ENCODE peak calls at places on chromosome 19, in six cellular contexts. K is astrocyte of the spinal cord, T is kidney epithelial cell, M is AG04450, F is cardiac muscle cell, O is tibial nerve. J is an unnamed sample.

GRCh38 chr19:16355293-16356043 is 30.8 kb downstream of the KLF2 start:
- DNase-seq in K (no peak), T (no peak), M (no peak), F (no peak), O (no peak), J (peak; percentile 85)

GRCh38 chr19:17948967-17949930 is 16.4 kb downstream of the CCDC124 start:
- DNase-seq in K (no peak), T (no peak), M (no peak), F (no peak), O (no peak), J (peak; percentile 78)

GRCh38 chr19:43432866-43433673 is 18.4 kb downstream of the TEX101 start:
- DNase-seq in K (peak; percentile 47), T (no peak), M (no peak), F (peak; percentile 72), O (peak; percentile 40), J (peak; percentile 75)

GRCh38 chr19:34171539-34171876 is 796 bp upstream of the LSM14A start:
- DNase-seq in K (peak; percentile 64), T (no peak), M (peak; percentile 74), F (no peak), O (no peak), J (no peak)

GRCh38 chr19:18364826-18365528 is 21.0 kb upstream of the GDF15 start:
- DNase-seq in K (peak; percentile 99), T (peak; percentile 100), M (peak; percentile 97), F (peak; percentile 45), O (peak; percentile 75), J (no peak)

GRCh38 chr19:34904846-34905527 is 21.7 kb upstream of the ZNF30 start:
- DNase-seq in K (no peak), T (no peak), M (no peak), F (peak; percentile 0), O (no peak), J (no peak)

GRCh38 chr19:42325896-42326771 is 699 bp downstream of the MEGF8 start:
- DNase-seq in K (no peak), T (no peak), M (no peak), F (peak; percentile 46), O (no peak), J (peak; percentile 86)

GRCh38 chr19:6739884-6740588 is 556 bp downstream of the TRIP10 start:
- DNase-seq in K (peak; percentile 15), T (no peak), M (no peak), F (peak; percentile 75), O (no peak), J (peak; percentile 82)

GRCh38 chr19:19866599-19867248 is 1.0 kb downstream of the ZNF253 start:
- DNase-seq in K (no peak), T (no peak), M (no peak), F (peak; percentile 73), O (no peak), J (peak; percentile 78)

GRCh38 chr19:9061879-9062278 is 25.0 kb upstream of the OR1M1 start:
- DNase-seq in K (no peak), T (no peak), M (no peak), F (no peak), O (no peak), J (no peak)

GRCh38 chr19:18886972-18887371 is 9.0 kb downstream of the CERS1 start:
- DNase-seq in K (no peak), T (no peak), M (no peak), F (no peak), O (no peak), J (no peak)

GRCh38 chr19:1446713-1447564 is 3.0 kb upstream of the APC2 start:
- DNase-seq in K (no peak), T (no peak), M (no peak), F (peak; percentile 71), O (no peak), J (no peak)

GRCh38 chr19:55189424-55189823 is 9.3 kb upstream of the SYT5 start:
- DNase-seq in K (peak; percentile 91), T (peak; percentile 65), M (peak; percentile 73), F (no peak), O (no peak), J (no peak)

GRCh38 chr19:14063100-14063499 is 1.2 kb upstream of the PALM3 start:
- DNase-seq in K (no peak), T (no peak), M (no peak), F (no peak), O (no peak), J (no peak)

GRCh38 chr19:48244289-48244688 is 11.4 kb downstream of the CARD8 start:
- DNase-seq in K (peak; percentile 4), T (no peak), M (no peak), F (no peak), O (no peak), J (no peak)

GRCh38 chr19:56543776-56544175 is 5.0 kb downstream of the ZFP28 start:
- DNase-seq in K (no peak), T (no peak), M (no peak), F (no peak), O (no peak), J (no peak)

GRCh38 chr19:56538761-56539263 is at the start of gene ZFP28:
- DNase-seq in K (no peak), T (no peak), M (no peak), F (no peak), O (peak; percentile 62), J (peak; percentile 94)

GRCh38 chr19:56537442-56537841 is 1.3 kb upstream of the ZFP28 start:
- DNase-seq in K (no peak), T (no peak), M (no peak), F (no peak), O (no peak), J (no peak)

GRCh38 chr19:56538254-56538760 is 441 bp upstream of the ZFP28 start:
- DNase-seq in K (peak; percentile 94), T (peak; percentile 62), M (peak; percentile 66), F (peak; percentile 86), O (peak; percentile 81), J (peak; percentile 96)
- TF ChIP-seq CTCF in K (no peak), T (no peak), M (no peak), F (no peak), O (peak; percentile 34), J (peak; percentile 32)

DNA sequence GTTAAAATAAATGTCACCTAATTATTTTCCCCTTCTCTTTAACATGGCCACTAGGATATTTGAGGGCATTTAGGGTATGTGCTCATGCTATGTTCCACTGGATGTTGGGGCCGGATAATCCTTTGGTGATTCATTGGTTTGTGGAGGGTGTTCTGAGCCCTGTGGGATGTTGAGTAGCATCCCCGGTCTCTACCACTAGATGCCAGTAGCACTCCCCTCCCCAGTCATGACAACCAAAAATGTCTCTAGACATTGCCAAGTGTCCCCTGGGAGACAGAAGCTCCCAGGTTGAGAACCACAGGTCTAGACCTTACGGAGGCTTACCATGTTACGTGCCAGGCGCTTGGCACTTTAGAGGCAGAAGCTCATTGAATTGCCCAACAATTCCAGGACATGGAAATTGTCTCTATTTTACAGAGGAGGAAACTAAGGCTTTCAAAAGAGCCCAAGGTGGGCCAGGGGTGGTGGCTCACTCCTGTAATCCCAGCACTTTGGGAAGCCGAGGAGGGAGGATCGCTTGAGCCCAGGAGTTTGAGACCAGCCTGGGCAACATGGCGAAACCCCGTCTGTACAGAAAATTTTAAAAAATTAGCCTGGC is 14.1 kb downstream of the SHANK1 start:
- DNase-seq in K (peak; percentile 24), T (peak; percentile 18), M (peak; percentile 30), F (peak; percentile 70), O (no peak), J (no peak)
- TF ChIP-seq CTCF in K (peak; percentile 72), T (peak; percentile 83), M (peak; percentile 94), F (peak; percentile 93), O (peak; percentile 39), J (no peak)

GRCh38 chr19:11293468-11294389 is 2.2 kb upstream of the TSPAN16 start:
- DNase-seq in K (peak; percentile 88), T (peak; percentile 43), M (peak; percentile 72), F (peak; percentile 91), O (peak; percentile 97), J (peak; percentile 97)
- TF ChIP-seq CTCF in K (peak; percentile 99), T (peak; percentile 100), M (peak; percentile 97), F (peak; percentile 96), O (peak; percentile 98), J (peak; percentile 96)

GRCh38 chr19:39412100-39412866 is at the start of gene PLEKHG2:
- DNase-seq in K (peak; percentile 100), T (peak; percentile 98), M (peak; percentile 100), F (peak; percentile 99), O (peak; percentile 99), J (peak; percentile 98)

GRCh38 chr19:39413269-39413902 is 917 bp downstream of the PLEKHG2 start:
- DNase-seq in K (peak; percentile 63), T (no peak), M (no peak), F (peak; percentile 83), O (no peak), J (peak; percentile 91)

GRCh38 chr19:39413903-39414608 is 1.6 kb downstream of the PLEKHG2 start:
- DNase-seq in K (no peak), T (no peak), M (no peak), F (peak; percentile 54), O (no peak), J (peak; percentile 87)

GRCh38 chr19:39411832-39412099 is 703 bp upstream of the PLEKHG2 start:
- DNase-seq in K (peak; percentile 95), T (no peak), M (peak; percentile 86), F (peak; percentile 93), O (peak; percentile 99), J (peak; percentile 94)

DNA sequence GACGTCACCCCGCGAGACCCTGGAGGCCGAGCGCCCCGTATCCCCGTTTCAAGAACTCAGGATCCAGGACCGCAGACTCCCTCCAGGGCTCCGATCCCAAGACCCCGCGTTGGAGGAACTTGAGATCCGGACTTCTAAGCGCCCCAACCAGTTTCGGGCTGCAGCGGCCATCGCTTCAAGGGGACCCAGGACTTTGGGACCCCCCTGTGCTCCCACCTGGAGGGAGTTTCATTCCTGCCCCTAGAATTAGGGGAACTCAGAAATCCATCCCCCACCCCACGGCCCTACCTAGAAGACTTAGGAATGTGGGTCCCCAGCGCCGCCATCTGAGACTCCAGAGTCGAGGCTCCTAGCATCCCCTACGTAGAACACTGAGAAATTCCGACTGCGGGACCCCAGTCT is 399 bp downstream of the PLEKHG2 start:
- DNase-seq in K (no peak), T (no peak), M (no peak), F (no peak), O (no peak), J (no peak)
- TF ChIP-seq CTCF in K (no peak), T (no peak), M (no peak), F (no peak), O (peak; percentile 18), J (no peak)

GRCh38 chr19:3531716-3532115 is 7.3 kb upstream of the TEKTIP1 start:
- DNase-seq in K (no peak), T (no peak), M (no peak), F (no peak), O (no peak), J (no peak)
- TF ChIP-seq CTCF in K (no peak), T (no peak), M (no peak), F (no peak), O (no peak), J (no peak)

GRCh38 chr19:28731113-28731512 is 481.8 kb downstream of the UQCRFS1 start:
- DNase-seq in K (no peak), T (no peak), M (no peak), F (no peak), O (no peak), J (no peak)

GRCh38 chr19:28726533-28726932 is 486.4 kb downstream of the UQCRFS1 start:
- DNase-seq in K (no peak), T (no peak), M (no peak), F (no peak), O (no peak), J (no peak)

GRCh38 chr19:28731577-28731976 is 481.4 kb downstream of the UQCRFS1 start:
- DNase-seq in K (no peak), T (no peak), M (no peak), F (no peak), O (no peak), J (no peak)

GRCh38 chr19:28727835-28728159 is 485.2 kb downstream of the UQCRFS1 start:
- DNase-seq in K (no peak), T (no peak), M (no peak), F (no peak), O (no peak), J (no peak)

GRCh38 chr19:28727133-28727834 is 485.7 kb downstream of the UQCRFS1 start:
- DNase-seq in K (no peak), T (no peak), M (no peak), F (peak; percentile 66), O (no peak), J (peak; percentile 53)
- TF ChIP-seq CTCF in K (no peak), T (peak; percentile 52), M (peak; percentile 45), F (peak; percentile 59), O (no peak), J (no peak)